ENCODE peak calls at places on chromosome 7, in seven cellular contexts. J, V, O, W, S, R and L are unnamed samples.

GRCh38 chr7:24323961-24324480 is 40.0 kb downstream of the NPY start:
- DNase-seq in J (no peak), V (no peak), O (no peak), W (no peak), S (no peak), R (no peak), L (no peak)

GRCh38 chr7:47670738-47671137 is 88.8 kb upstream of the TNS3 start:
- DNase-seq in J (no peak), V (no peak), O (no peak), W (peak; percentile 93), S (no peak), R (no peak), L (no peak)

GRCh38 chr7:150986099-150986512 is 4.7 kb upstream of the NOS3 start:
- DNase-seq in J (no peak), V (peak; percentile 37), O (no peak), W (peak; percentile 59), S (no peak), R (peak; percentile 78), L (no peak)

GRCh38 chr7:72538856-72539255 is 126.7 kb upstream of the CALN1 start:
- DNase-seq in J (peak; percentile 8), V (no peak), O (no peak), W (no peak), S (peak; percentile 10), R (no peak), L (no peak)

GRCh38 chr7:140649566-140650205 is 9.1 kb upstream of the DENND2A start:
- DNase-seq in J (peak; percentile 57), V (peak; percentile 70), O (no peak), W (no peak), S (no peak), R (peak; percentile 39), L (no peak)

GRCh38 chr7:50069613-50070012 is 23.4 kb downstream of the ZPBP start:
- DNase-seq in J (peak; percentile 24), V (no peak), O (peak; percentile 23), W (peak; percentile 70), S (no peak), R (no peak), L (no peak)

GRCh38 chr7:150979706-150980390 is 1.7 kb upstream of the KCNH2 start:
- DNase-seq in J (no peak), V (no peak), O (no peak), W (no peak), S (no peak), R (no peak), L (no peak)

GRCh38 chr7:158141806-158142518 is 445.7 kb downstream of the PTPRN2 start:
- DNase-seq in J (no peak), V (no peak), O (no peak), W (no peak), S (no peak), R (no peak), L (no peak)

GRCh38 chr7:55129409-55130078 is 110.7 kb downstream of the EGFR start:
- DNase-seq in J (peak; percentile 73), V (no peak), O (no peak), W (no peak), S (no peak), R (peak; percentile 80), L (no peak)

GRCh38 chr7:80089341-80089740 is 45.3 kb upstream of the GNAI1 start:
- DNase-seq in J (peak; percentile 4), V (no peak), O (no peak), W (no peak), S (no peak), R (peak; percentile 52), L (no peak)

GRCh38 chr7:88278881-88279280 is 27.8 kb downstream of the STEAP4 start:
- DNase-seq in J (peak; percentile 27), V (no peak), O (no peak), W (no peak), S (no peak), R (peak; percentile 72), L (no peak)

GRCh38 chr7:66640802-66641525 is 12.3 kb downstream of the KCTD7 start:
- DNase-seq in J (no peak), V (no peak), O (no peak), W (no peak), S (no peak), R (no peak), L (no peak)

GRCh38 chr7:150567846-150568245 is 656 bp downstream of the GIMAP4 start:
- DNase-seq in J (no peak), V (no peak), O (no peak), W (no peak), S (no peak), R (no peak), L (no peak)

GRCh38 chr7:105846404-105846803 is 30.0 kb downstream of the ATXN7L1 start:
- DNase-seq in J (no peak), V (no peak), O (no peak), W (no peak), S (no peak), R (no peak), L (no peak)

GRCh38 chr7:30928254-30928872 is 16.7 kb downstream of the AQP1 start:
- DNase-seq in J (no peak), V (no peak), O (no peak), W (no peak), S (no peak), R (no peak), L (no peak)

GRCh38 chr7:87456247-87456646 is 19.2 kb downstream of the ABCB4 start:
- DNase-seq in J (no peak), V (no peak), O (no peak), W (no peak), S (no peak), R (no peak), L (no peak)

GRCh38 chr7:54788664-54789063 is 29.7 kb upstream of the SEC61G start:
- DNase-seq in J (peak; percentile 87), V (peak; percentile 87), O (peak; percentile 57), W (peak; percentile 65), S (peak; percentile 95), R (peak; percentile 93), L (peak; percentile 57)

GRCh38 chr7:79930604-79931003 is 204.0 kb upstream of the GNAI1 start:
- DNase-seq in J (peak; percentile 20), V (peak; percentile 8), O (no peak), W (no peak), S (no peak), R (peak; percentile 71), L (no peak)

GRCh38 chr7:27030393-27031001 is 65.3 kb downstream of the HOXA1 start:
- DNase-seq in J (no peak), V (no peak), O (no peak), W (no peak), S (no peak), R (peak; percentile 34), L (no peak)

GRCh38 chr7:602341-603141 is 82.9 kb upstream of the PDGFA start:
- DNase-seq in J (no peak), V (no peak), O (no peak), W (peak; percentile 77), S (no peak), R (no peak), L (no peak)

GRCh38 chr7:1663243-1663642 is 6.8 kb upstream of the ELFN1 start:
- DNase-seq in J (no peak), V (no peak), O (peak; percentile 6), W (no peak), S (no peak), R (no peak), L (no peak)

GRCh38 chr7:20241491-20242261 is 24.5 kb upstream of the MACC1 start:
- DNase-seq in J (peak; percentile 99), V (peak; percentile 76), O (no peak), W (peak; percentile 85), S (no peak), R (peak; percentile 45), L (peak; percentile 78)

GRCh38 chr7:104966022-104966421 is 48.0 kb upstream of the KMT2E start:
- DNase-seq in J (no peak), V (no peak), O (no peak), W (no peak), S (no peak), R (no peak), L (no peak)

GRCh38 chr7:32051128-32051527 is 19.1 kb downstream of the PDE1C start:
- DNase-seq in J (no peak), V (no peak), O (no peak), W (no peak), S (no peak), R (no peak), L (no peak)

GRCh38 chr7:74412061-74412460 is 41.6 kb upstream of the GTF2IRD1 start:
- DNase-seq in J (no peak), V (no peak), O (no peak), W (no peak), S (no peak), R (no peak), L (no peak)

GRCh38 chr7:134648456-134648855 is 1.8 kb downstream of the BPGM start:
- DNase-seq in J (no peak), V (no peak), O (no peak), W (no peak), S (no peak), R (no peak), L (no peak)
- H3K4me3 ChIP-seq in J (no peak overlapping the region), V (no peak overlapping the region), O (no peak overlapping the region), W (no peak overlapping the region), S (no peak overlapping the region), R (no peak overlapping the region), L (no peak overlapping the region)

GRCh38 chr7:101106387-101106786 is 20.5 kb upstream of the SERPINE1 start:
- DNase-seq in J (no peak), V (no peak), O (no peak), W (no peak), S (no peak), R (no peak), L (no peak)
- TF ChIP-seq CTCF in J (no peak), V (no peak), O (no peak), W (no peak), S (no peak), R (no peak), L (no peak)

GRCh38 chr7:76133839-76134238 is 67.9 kb upstream of the SRRM3 start:
- DNase-seq in J (no peak), V (no peak), O (no peak), W (no peak), S (no peak), R (no peak), L (no peak)

GRCh38 chr7:76131872-76132271 is 69.8 kb upstream of the SRRM3 start:
- DNase-seq in J (no peak), V (no peak), O (no peak), W (no peak), S (no peak), R (no peak), L (no peak)

GRCh38 chr7:76129366-76129765 is 72.3 kb upstream of the SRRM3 start:
- DNase-seq in J (peak; percentile 22), V (peak; percentile 28), O (no peak), W (no peak), S (no peak), R (peak; percentile 14), L (no peak)

GRCh38 chr7:76129836-76130235 is 71.9 kb upstream of the SRRM3 start:
- DNase-seq in J (no peak), V (no peak), O (no peak), W (no peak), S (no peak), R (peak; percentile 7), L (no peak)

GRCh38 chr7:76133164-76133775 is 68.4 kb upstream of the SRRM3 start:
- DNase-seq in J (no peak), V (no peak), O (no peak), W (no peak), S (no peak), R (peak; percentile 24), L (no peak)
- H3K4me3 ChIP-seq in J (no peak overlapping the region), V (no peak overlapping the region), O (no peak overlapping the region), W (no peak overlapping the region), S (no peak overlapping the region), R (peak overlapping the region; percentile 26), L (no peak overlapping the region)

DNA sequence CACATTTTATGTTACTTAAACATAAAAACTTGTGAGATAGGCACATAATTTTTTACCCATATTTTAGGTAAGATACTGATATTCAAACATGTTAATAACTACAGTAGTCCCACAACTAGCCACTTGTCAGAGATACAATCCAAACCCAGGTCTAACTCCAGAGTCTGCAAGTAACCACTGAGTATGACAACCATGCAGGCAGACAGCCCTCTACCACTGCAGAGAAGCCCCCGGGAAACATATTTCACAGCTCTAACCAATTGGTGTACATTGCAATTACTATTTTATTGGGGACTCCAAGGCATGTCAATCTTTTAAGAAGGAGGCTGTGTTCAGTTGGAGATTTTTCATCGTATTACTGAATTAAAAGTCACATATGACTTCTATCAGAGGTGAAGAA is 107.2 kb upstream of the FAM133B start:
- DNase-seq in J (peak; percentile 46), V (no peak), O (no peak), W (no peak), S (no peak), R (no peak), L (no peak)
- TF ChIP-seq CTCF in J (no peak), V (no peak), O (no peak), W (no peak), S (no peak), R (no peak), L (no peak)